ENCODE peak calls at places on chromosomes 2 and 18, in nine cellular contexts. G, T, D, K, C, S, M, N and X are unnamed samples.

GRCh38 chr2:218400167-218400929 is 680 bp downstream of the CTDSP1 start:
- DNase-seq in G (peak; percentile 12), T (peak; percentile 67), D (peak; percentile 32), K (peak; percentile 48), C (peak; percentile 64), S (peak; percentile 56), M (peak; percentile 43), N (peak; percentile 19), X (no peak)

GRCh38 chr18:27188309-27188708 is 3.2 kb upstream of the CHST9 start:
- DNase-seq in G (no peak), T (no peak), D (no peak), K (no peak), C (no peak), S (no peak), M (no peak), N (no peak), X (no peak)

GRCh38 chr2:32436150-32436549 is 79.3 kb downstream of the BIRC6 start:
- DNase-seq in G (no peak), T (no peak), D (no peak), K (peak; percentile 59), C (no peak), S (no peak), M (no peak), N (no peak), X (no peak)

GRCh38 chr2:16386000-16386399 is 279.6 kb downstream of the CYRIA start:
- DNase-seq in G (no peak), T (no peak), D (no peak), K (no peak), C (no peak), S (no peak), M (no peak), N (no peak), X (no peak)

GRCh38 chr2:39938035-39938835 is 159.2 kb upstream of the THUMPD2 start:
- DNase-seq in G (peak; percentile 99), T (peak; percentile 76), D (peak; percentile 78), K (no peak), C (no peak), S (no peak), M (no peak), N (no peak), X (no peak)

GRCh38 chr2:241659150-241659739 is 21.8 kb downstream of the ATG4B start:
- DNase-seq in G (peak; percentile 65), T (peak; percentile 53), D (peak; percentile 44), K (peak; percentile 71), C (peak; percentile 82), S (peak; percentile 74), M (peak; percentile 61), N (no peak), X (peak; percentile 50)

GRCh38 chr2:20381457-20381856 is 30.8 kb upstream of the PUM2 start:
- DNase-seq in G (peak; percentile 42), T (no peak), D (peak; percentile 36), K (peak; percentile 35), C (no peak), S (peak; percentile 55), M (peak; percentile 46), N (no peak), X (no peak)

GRCh38 chr2:61906187-61906470 is 655 bp downstream of the COMMD1 start:
- DNase-seq in G (no peak), T (no peak), D (no peak), K (no peak), C (no peak), S (no peak), M (peak; percentile 16), N (no peak), X (no peak)

GRCh38 chr2:137900421-137901141 is 63.7 kb upstream of the HNMT start:
- DNase-seq in G (no peak), T (no peak), D (no peak), K (no peak), C (no peak), S (no peak), M (no peak), N (no peak), X (no peak)

GRCh38 chr18:21303913-21304312 is 61.9 kb downstream of the GREB1L start:
- DNase-seq in G (peak; percentile 51), T (no peak), D (peak; percentile 29), K (no peak), C (no peak), S (no peak), M (no peak), N (no peak), X (peak; percentile 42)

GRCh38 chr18:3596324-3597158 is 146.6 kb downstream of the TGIF1 start:
- DNase-seq in G (peak; percentile 47), T (peak; percentile 53), D (peak; percentile 31), K (peak; percentile 76), C (no peak), S (peak; percentile 54), M (peak; percentile 98), N (no peak), X (peak; percentile 73)

GRCh38 chr2:62309465-62310091 is 113.7 kb downstream of the B3GNT2 start:
- DNase-seq in G (no peak), T (peak; percentile 70), D (no peak), K (peak; percentile 63), C (peak; percentile 56), S (no peak), M (peak; percentile 55), N (no peak), X (no peak)

GRCh38 chr2:58045580-58046334 is 849 bp upstream of the VRK2 start:
- DNase-seq in G (no peak), T (peak; percentile 14), D (no peak), K (no peak), C (no peak), S (no peak), M (peak; percentile 38), N (no peak), X (no peak)

GRCh38 chr2:240590681-240591111 is 4.2 kb downstream of the CAPN10 start:
- DNase-seq in G (no peak), T (no peak), D (no peak), K (no peak), C (no peak), S (no peak), M (no peak), N (no peak), X (no peak)

GRCh38 chr18:13374468-13375301 is 156.1 kb downstream of the LDLRAD4 start:
- DNase-seq in G (peak; percentile 53), T (no peak), D (no peak), K (no peak), C (peak; percentile 38), S (no peak), M (no peak), N (no peak), X (no peak)

GRCh38 chr2:197310940-197311485 is 433 bp upstream of the ANKRD44 start:
- DNase-seq in G (no peak), T (no peak), D (no peak), K (no peak), C (no peak), S (no peak), M (no peak), N (no peak), X (no peak)
- TF ChIP-seq EZH2 in G (no peak), T (no peak), D (no peak), K (no peak), C (no peak), S (no peak), M (no peak), N (no peak), X (no peak)

DNA sequence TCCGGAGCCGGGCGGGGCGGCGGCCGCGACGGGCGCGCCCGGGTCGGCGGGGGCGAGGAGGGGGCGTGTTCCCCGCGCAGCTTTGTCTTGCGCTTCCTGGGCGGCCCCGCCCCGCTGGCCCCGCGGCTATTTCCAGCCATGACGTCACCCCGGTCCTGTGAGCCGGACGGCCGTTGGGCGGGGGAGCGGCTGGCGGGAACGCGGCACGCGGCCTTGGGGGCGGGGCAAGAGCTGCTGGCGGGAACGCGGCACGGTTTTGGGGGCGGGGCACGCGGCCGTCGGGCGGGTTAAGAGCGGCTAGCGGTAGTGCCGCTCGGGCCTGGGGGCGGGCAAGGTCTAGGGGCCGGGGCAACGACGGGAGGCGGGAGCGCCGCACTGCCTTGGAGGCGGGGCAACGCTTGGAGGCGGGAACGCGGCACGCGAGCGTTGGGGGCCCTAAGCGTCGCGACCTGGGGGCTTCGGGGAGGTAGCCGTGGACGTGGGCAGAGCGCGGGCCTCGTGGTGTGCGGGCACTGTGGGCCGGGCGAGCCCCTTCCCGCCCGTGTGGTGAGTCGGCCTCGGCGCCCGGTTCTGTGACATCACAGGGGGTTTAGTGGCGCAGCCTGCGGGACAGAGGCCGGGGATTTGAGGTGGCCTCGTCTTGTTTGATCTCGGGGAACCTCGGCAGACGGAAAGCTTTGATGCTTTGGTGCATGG is 704 bp downstream of the KLF11 start:
- DNase-seq in G (peak; percentile 87), T (no peak), D (peak; percentile 88), K (peak; percentile 92), C (peak; percentile 90), S (peak; percentile 98), M (peak; percentile 98), N (peak; percentile 95), X (peak; percentile 94)
- H3K4me3 ChIP-seq in G (peak overlapping the region; percentile 64), T (no peak overlapping the region), D (peak overlapping the region; percentile 72), K (no peak overlapping the region), C (peak overlapping the region; percentile 44), S (peak overlapping the region; percentile 26), M (peak overlapping the region; percentile 61), N (peak overlapping the region; percentile 53), X (peak overlapping the region; percentile 59)

DNA sequence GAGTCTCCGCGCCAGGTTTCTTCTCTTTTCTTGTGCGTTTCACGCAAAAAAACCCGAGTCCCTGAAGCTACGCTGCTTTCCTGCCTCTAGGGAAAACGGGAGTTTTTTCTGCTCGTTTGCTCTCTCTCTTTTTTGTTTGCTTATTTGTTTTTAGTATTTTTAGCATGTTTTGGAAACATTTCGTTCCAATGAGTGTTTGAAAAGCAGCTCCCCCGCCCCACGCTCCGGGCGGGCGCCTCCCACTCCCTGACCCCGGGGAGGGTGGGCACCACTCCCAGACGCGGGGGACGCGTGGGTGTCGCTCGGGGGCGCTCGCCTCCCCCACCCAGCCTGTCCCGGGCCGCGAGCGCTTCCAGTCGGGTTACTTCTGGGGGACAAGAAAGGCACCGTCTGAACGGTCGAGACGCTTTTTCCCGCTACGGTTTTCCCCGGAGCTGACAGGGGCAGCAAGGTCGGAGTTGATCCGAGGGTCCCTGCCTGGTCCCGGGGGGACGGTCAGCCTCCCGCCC is 446 bp upstream of the EFHD1 start:
- DNase-seq in G (peak; percentile 4), T (no peak), D (no peak), K (no peak), C (peak; percentile 37), S (peak; percentile 46), M (peak; percentile 16), N (no peak), X (no peak)
- TF ChIP-seq EZH2 in G (peak; percentile 73), T (no peak), D (no peak), K (no peak), C (peak; percentile 52), S (peak; percentile 12), M (no peak), N (no peak), X (no peak)

GRCh38 chr18:58542426-58543159 is 86.3 kb downstream of the ALPK2 start:
- DNase-seq in G (no peak), T (no peak), D (no peak), K (no peak), C (no peak), S (no peak), M (no peak), N (no peak), X (no peak)

GRCh38 chr18:58544179-58544578 is 84.7 kb downstream of the ALPK2 start:
- DNase-seq in G (no peak), T (no peak), D (no peak), K (no peak), C (no peak), S (no peak), M (no peak), N (no peak), X (no peak)

GRCh38 chr18:58545338-58546096 is 83.4 kb downstream of the ALPK2 start:
- DNase-seq in G (peak; percentile 32), T (no peak), D (no peak), K (no peak), C (no peak), S (no peak), M (no peak), N (no peak), X (no peak)

GRCh38 chr18:58541789-58542425 is 87.0 kb downstream of the ALPK2 start:
- DNase-seq in G (peak; percentile 100), T (no peak), D (peak; percentile 98), K (peak; percentile 13), C (no peak), S (peak; percentile 83), M (no peak), N (peak; percentile 88), X (peak; percentile 50)

GRCh38 chr18:58544616-58545337 is 84.1 kb downstream of the ALPK2 start:
- DNase-seq in G (peak; percentile 82), T (no peak), D (no peak), K (no peak), C (no peak), S (no peak), M (no peak), N (no peak), X (no peak)
- H3K4me3 ChIP-seq in G (no peak overlapping the region), T (no peak overlapping the region), D (no peak overlapping the region), K (no peak overlapping the region), C (no peak overlapping the region), S (no peak overlapping the region), M (no peak overlapping the region), N (no peak overlapping the region), X (no peak overlapping the region)